ENCODE peak calls at places on chromosome 14, in eight cellular contexts. H, E, Q, Z, V, J, Y and N are unnamed samples.

GRCh38 chr14:61498811-61499210 is 177.4 kb downstream of the PRKCH start:
- DNase-seq in Q (no peak), H (peak), Y (no peak), J (no peak), V (peak), Z (no peak), E (no peak), N (no peak)

GRCh38 chr14:97073622-97074021 is 276.4 kb downstream of the VRK1 start:
- DNase-seq in Y (no peak), V (no peak), J (no peak), Q (no peak), E (no peak), Z (no peak), H (no peak), N (no peak)

GRCh38 chr14:53529519-53529918 is 376.4 kb upstream of the DDHD1 start:
- DNase-seq in E (no peak), Z (no peak), Y (no peak), H (no peak), J (no peak), Q (no peak), V (no peak), N (no peak)

GRCh38 chr14:50778757-50779483 is 52.0 kb downstream of the NIN start:
- DNase-seq in J (no peak), Y (no peak), E (no peak), Q (no peak), H (peak), V (no peak), Z (no peak), N (no peak)

GRCh38 chr14:56379956-56380355 is 199.6 kb upstream of the TMEM260 start:
- DNase-seq in E (no peak), Q (no peak), Y (no peak), V (no peak), H (no peak), Z (no peak), J (no peak), N (no peak)

GRCh38 chr14:55448146-55448614 is 7.8 kb upstream of the TBPL2 start:
- DNase-seq in Y (no peak), E (peak), Z (no peak), V (peak), Q (no peak), J (no peak), H (peak), N (no peak)

GRCh38 chr14:106843951-106844483 is 1317.6 kb downstream of the TMEM121 start:
- DNase-seq in Y (no peak), J (no peak), V (peak), Z (peak), E (peak), H (no peak), Q (peak), N (no peak)

GRCh38 chr14:53567236-53567785 is 389.3 kb downstream of the BMP4 start:
- DNase-seq in E (no peak), Q (no peak), J (no peak), Z (no peak), H (no peak), Y (no peak), V (no peak), N (no peak)

GRCh38 chr14:87065366-87065765 is 927.6 kb downstream of the GALC start:
- DNase-seq in Y (no peak), H (no peak), V (no peak), E (no peak), Z (no peak), J (no peak), Q (no peak), N (no peak)

GRCh38 chr14:39592390-39592789 is 160.2 kb upstream of the FBXO33 start:
- DNase-seq in Q (no peak), V (no peak), H (no peak), Z (no peak), J (no peak), E (no peak), Y (no peak), N (no peak)

GRCh38 chr14:37641117-37641516 is 45.7 kb downstream of the TTC6 start:
- DNase-seq in H (no peak), Y (no peak), E (no peak), Q (no peak), Z (no peak), V (no peak), J (no peak), N (no peak)

GRCh38 chr14:91831337-91831736 is 36.0 kb downstream of the TC2N start:
- DNase-seq in H (no peak), J (no peak), V (no peak), Y (no peak), Q (no peak), E (no peak), Z (no peak), N (no peak)

GRCh38 chr14:39025810-39026627 is 77.0 kb downstream of the SEC23A start:
- DNase-seq in Z (no peak), E (no peak), Y (no peak), Q (no peak), J (no peak), H (no peak), V (peak), N (no peak)

GRCh38 chr14:31990183-31990862 is 86.8 kb upstream of the ARHGAP5 start:
- DNase-seq in Q (no peak), J (no peak), H (no peak), V (no peak), Y (no peak), Z (no peak), E (no peak), N (no peak)

GRCh38 chr14:64137657-64138290 is 156.4 kb downstream of the ESR2 start:
- DNase-seq in Y (no peak), H (peak), J (no peak), V (peak), Q (no peak), E (no peak), Z (no peak), N (no peak)

GRCh38 chr14:96629082-96629481 is 126.9 kb downstream of the PAPOLA start:
- DNase-seq in H (no peak), Q (no peak), E (no peak), V (no peak), J (no peak), Y (no peak), Z (peak), N (no peak)

GRCh38 chr14:57512221-57512620 is 18.6 kb upstream of the CCDC198 start:
- DNase-seq in H (no peak), J (no peak), Z (no peak), E (no peak), Q (no peak), V (no peak), Y (no peak), N (no peak)

GRCh38 chr14:75277000-75277795 is 1.4 kb upstream of the FOS start:
- DNase-seq in Y (peak), Z (peak), E (peak), V (peak), Q (peak), J (no peak), H (peak), N (peak)
- TF ChIP-seq POLR2A in Y (peak), Z (peak), E (peak), V (no peak), Q (peak), J (peak), H (peak), N (no peak)

GRCh38 chr14:73789996-73790581 is 61.5 kb upstream of the PTGR2 start:
- DNase-seq in Y (peak), Z (peak), V (no peak), J (no peak), H (peak), Q (peak), E (no peak), N (no peak)
- TF ChIP-seq POLR2A in Y (peak), Z (peak), V (no peak), J (peak), H (peak), Q (peak), E (no peak), N (no peak)

DNA sequence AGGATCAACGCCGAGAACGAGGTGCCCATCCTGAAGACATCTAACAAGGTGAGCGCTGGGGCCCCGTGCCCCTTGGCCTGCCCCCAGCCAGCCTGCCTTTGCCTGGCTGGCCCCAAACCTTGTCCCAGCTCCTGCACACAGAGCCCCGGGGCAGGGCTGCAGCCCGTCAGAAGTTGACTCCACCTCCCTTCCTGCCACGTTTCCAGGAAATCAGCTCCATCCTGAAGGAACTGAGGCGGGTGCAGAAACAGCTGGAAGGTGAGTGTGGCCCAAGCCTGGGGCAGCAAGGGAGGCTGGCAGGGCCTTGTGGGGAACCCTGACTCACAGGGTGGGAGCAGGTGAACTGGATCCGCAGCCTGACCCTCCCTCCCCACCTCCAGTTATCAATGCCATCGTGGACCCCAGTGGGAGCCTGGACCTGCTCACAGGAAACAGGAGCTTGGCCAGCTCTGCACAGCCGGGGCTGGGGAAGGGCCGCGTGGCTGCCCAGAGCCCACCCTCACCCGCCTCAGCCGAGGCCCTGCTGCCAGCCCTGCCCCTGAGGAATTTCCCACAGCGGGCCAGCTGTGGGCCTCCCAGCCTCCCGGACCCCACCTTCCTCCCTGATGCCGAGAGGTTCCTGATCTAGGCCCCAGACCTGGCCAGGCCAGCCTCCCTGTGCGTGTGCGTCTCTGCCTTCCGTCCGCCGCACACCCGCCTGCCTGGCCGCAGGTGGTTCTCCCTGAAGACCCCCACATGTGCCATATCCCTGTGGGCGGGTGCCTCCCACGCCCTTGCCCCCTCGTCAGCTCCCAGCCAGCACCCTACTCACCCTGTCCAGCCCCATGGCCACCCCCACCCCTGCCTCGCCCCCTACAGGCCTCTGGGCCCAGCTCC is 29.5 kb downstream of the CEP170B start:
- DNase-seq in E (peak), Z (no peak), Y (peak), Q (peak), J (no peak), V (no peak), H (no peak), N (no peak)
- TF ChIP-seq POLR2A in E (no peak), Z (no peak), Y (no peak), Q (no peak), J (no peak), V (no peak), H (no peak), N (no peak)

GRCh38 chr14:70188608-70189540 is at the start of gene SLC8A3:
- DNase-seq in H (peak), Y (no peak), Q (no peak), J (no peak), E (peak), V (no peak), Z (no peak), N (peak)
- TF ChIP-seq POLR2A in H (no peak), Y (no peak), Q (no peak), J (no peak), E (no peak), V (no peak), Z (no peak), N (no peak)

DNA sequence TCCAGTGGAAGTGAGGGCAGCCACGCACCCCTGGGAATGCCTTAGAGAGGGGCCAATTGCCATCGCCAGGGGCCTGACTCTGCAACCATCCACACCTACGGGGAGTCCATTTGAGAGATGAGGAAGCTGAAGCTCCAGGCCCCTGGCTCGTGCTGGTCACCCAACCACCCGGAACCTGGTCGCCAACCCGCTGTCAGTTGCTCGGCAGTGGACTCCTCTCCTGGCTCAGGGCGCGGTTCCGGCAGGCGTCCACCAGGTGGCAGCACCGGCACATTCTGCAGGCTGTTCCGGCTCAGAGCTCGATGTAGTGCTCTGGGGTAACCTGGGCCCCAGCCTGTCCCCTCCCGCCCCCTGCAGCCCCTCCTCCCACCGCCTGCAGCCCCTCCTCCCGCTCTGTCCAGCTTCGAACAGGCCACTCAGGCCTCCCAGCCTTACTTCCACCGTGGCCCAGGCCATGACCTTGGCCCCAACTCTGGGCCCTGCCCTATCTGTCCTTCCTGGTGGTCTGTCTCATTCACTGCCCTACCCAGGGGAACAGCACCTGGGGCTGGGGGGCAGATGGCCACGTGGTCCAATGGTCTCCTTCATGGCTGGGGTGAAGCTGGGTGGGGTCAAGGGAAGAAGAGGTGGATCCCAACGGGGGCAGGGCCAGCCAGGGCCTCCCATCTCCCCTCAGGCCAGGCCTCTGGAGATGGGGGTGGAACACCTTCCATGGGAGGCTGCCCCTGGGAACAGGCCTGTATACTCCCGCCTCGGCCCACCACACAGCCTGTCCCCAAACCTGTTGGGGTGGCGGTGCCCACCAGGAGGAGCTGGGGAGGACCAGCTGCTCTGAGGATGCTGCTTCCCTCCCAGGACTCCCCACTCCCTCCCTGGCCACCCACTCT is 15.7 kb downstream of the SIVA1 start:
- DNase-seq in J (peak), E (peak), H (peak), Y (peak), Q (peak), V (peak), Z (no peak), N (peak)
- TF ChIP-seq POLR2A in J (no peak), E (no peak), H (peak), Y (no peak), Q (no peak), V (no peak), Z (no peak), N (peak)

GRCh38 chr14:22766457-22767322 is at the start of gene OXA1L:
- DNase-seq in V (peak), J (peak), Q (peak), Z (peak), E (peak), H (peak), Y (peak), N (peak)
- TF ChIP-seq POLR2A in V (peak), J (peak), Q (peak), Z (peak), E (no peak), H (peak), Y (peak), N (peak)

GRCh38 chr14:24818054-24818822 is 184.2 kb upstream of the GZMB start:
- DNase-seq in Y (no peak), Z (no peak), H (no peak), Q (no peak), J (no peak), V (no peak), E (no peak), N (no peak)
- TF ChIP-seq POLR2A in Y (no peak), Z (no peak), H (no peak), Q (no peak), J (no peak), V (no peak), E (no peak), N (no peak)

DNA sequence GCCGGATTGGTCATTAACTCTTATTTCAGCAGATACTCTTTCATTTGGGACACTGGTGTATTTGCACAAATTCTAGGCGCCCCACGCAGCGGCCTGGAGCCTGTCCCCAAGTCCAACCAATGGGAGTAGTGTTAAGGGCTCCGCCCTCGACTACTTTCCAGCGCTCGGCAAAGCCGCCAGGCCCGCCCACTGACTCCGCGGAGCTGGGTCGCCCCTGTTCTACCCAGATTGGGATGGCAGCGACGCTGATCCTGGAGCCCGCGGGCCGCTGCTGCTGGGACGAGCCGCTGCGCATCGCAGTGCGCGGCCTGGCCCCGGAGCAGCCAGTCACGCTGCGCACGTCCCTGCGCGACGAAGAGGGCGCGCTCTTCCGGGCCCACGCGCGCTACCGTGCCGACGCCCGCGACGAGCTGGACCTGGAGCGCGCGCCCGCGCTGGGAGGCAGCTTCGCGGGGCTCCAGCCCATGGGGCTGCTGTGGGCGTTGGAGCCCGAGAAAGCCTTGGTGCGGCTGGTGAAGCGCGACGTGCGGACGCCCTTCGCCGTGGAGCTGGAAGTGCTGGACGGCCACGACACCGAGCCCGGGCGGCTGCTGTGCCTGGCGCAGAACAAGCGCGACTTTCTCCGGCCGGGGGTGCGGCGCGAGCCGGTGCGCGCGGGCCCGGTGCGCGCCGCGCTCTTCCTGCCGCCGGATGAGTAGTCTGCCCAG is at the start of gene ACOT6:
- DNase-seq in J (no peak), E (peak), V (peak), Z (no peak), H (peak), Y (peak), Q (peak), N (peak)
- TF ChIP-seq POLR2A in J (peak), E (no peak), V (no peak), Z (peak), H (no peak), Y (no peak), Q (no peak), N (peak)

GRCh38 chr14:104827173-104828055 is 26.5 kb downstream of the ZBTB42 start:
- DNase-seq in H (peak), V (peak), Z (no peak), E (peak), J (no peak), Q (no peak), Y (peak), N (no peak)
- TF ChIP-seq POLR2A in H (no peak), V (no peak), Z (no peak), E (no peak), J (no peak), Q (no peak), Y (no peak), N (no peak)